ENCODE peak calls at places on chromosome 17, in eight cellular contexts. N is stomach, X is left lung, G is colonic mucosa, F is A673, T is foreskin keratinocyte, E is neural progenitor cell, C is uterus. A is an unnamed sample.

GRCh38 chr17:55825213-55825612 is 74.4 kb downstream of the PCTP start:
- DNase-seq in N (no peak), X (no peak), G (no peak), F (peak; percentile 24), T (peak; percentile 19), E (peak; percentile 37), C (no peak), A (no peak)

GRCh38 chr17:6706996-6707395 is 6.2 kb downstream of the SLC13A5 start:
- DNase-seq in N (no peak), X (no peak), G (no peak), F (no peak), T (no peak), E (no peak), C (no peak), A (no peak)

GRCh38 chr17:77909236-77909635 is 49.3 kb upstream of the TNRC6C start:
- DNase-seq in N (no peak), X (peak; percentile 53), G (no peak), F (no peak), T (no peak), E (peak; percentile 1), C (peak; percentile 37), A (peak; percentile 80)

GRCh38 chr17:18950944-18951905 is 740 bp upstream of the SLC5A10 start:
- DNase-seq in N (peak; percentile 41), X (no peak), G (no peak), F (peak; percentile 26), T (no peak), E (no peak), C (no peak), A (no peak)

GRCh38 chr17:67481808-67482207 is 104.7 kb downstream of the PITPNC1 start:
- DNase-seq in N (no peak), X (no peak), G (no peak), F (peak; percentile 57), T (no peak), E (no peak), C (no peak), A (no peak)

GRCh38 chr17:50604470-50604869 is 30.2 kb upstream of the ABCC3 start:
- DNase-seq in N (peak; percentile 37), X (no peak), G (peak; percentile 28), F (peak; percentile 88), T (no peak), E (no peak), C (peak; percentile 65), A (no peak)

GRCh38 chr17:20203761-20204263 is 194.7 kb downstream of the SPECC1 start:
- DNase-seq in N (no peak), X (no peak), G (no peak), F (no peak), T (no peak), E (peak; percentile 31), C (no peak), A (no peak)

GRCh38 chr17:9517396-9517795 is 58.2 kb downstream of the STX8 start:
- DNase-seq in N (no peak), X (no peak), G (no peak), F (no peak), T (no peak), E (no peak), C (no peak), A (no peak)

GRCh38 chr17:31627960-31628359 is 231.1 kb downstream of the COPRS start:
- DNase-seq in N (no peak), X (no peak), G (no peak), F (no peak), T (peak; percentile 77), E (no peak), C (no peak), A (no peak)

GRCh38 chr17:2275722-2276121 is 27.9 kb downstream of the SMG6 start:
- DNase-seq in N (no peak), X (no peak), G (no peak), F (no peak), T (no peak), E (no peak), C (no peak), A (no peak)

GRCh38 chr17:13599808-13600398 is 1.8 kb downstream of the HS3ST3A1 start:
- DNase-seq in N (no peak), X (no peak), G (no peak), F (no peak), T (no peak), E (no peak), C (no peak), A (no peak)

GRCh38 chr17:8189041-8189710 is 804 bp downstream of the BORCS6 start:
- DNase-seq in N (peak; percentile 43), X (peak; percentile 79), G (peak; percentile 55), F (no peak), T (no peak), E (peak; percentile 31), C (no peak), A (peak; percentile 76)

GRCh38 chr17:30344283-30345088 is 10.6 kb upstream of the TMIGD1 start:
- DNase-seq in N (peak; percentile 71), X (peak; percentile 79), G (peak; percentile 82), F (no peak), T (no peak), E (no peak), C (peak; percentile 38), A (no peak)

GRCh38 chr17:10276436-10276835 is 78.0 kb upstream of the GAS7 start:
- DNase-seq in N (no peak), X (no peak), G (no peak), F (no peak), T (no peak), E (peak; percentile 11), C (no peak), A (no peak)

GRCh38 chr17:65053354-65053881 is 3.1 kb downstream of the GNA13 start:
- DNase-seq in N (no peak), X (no peak), G (no peak), F (no peak), T (no peak), E (no peak), C (no peak), A (no peak)
- H3K4me1 ChIP-seq in N (peaks cover 81% of the 10 kb centered on the region), X (peaks cover 87% of the 10 kb centered on the region), G (no peaks in the 10 kb centered on the region), F (peaks cover 10% of the 10 kb centered on the region), T (peaks cover 26% of the 10 kb centered on the region), E (peaks cover 16% of the 10 kb centered on the region), C (peaks cover 12% of the 10 kb centered on the region), A (peaks cover 64% of the 10 kb centered on the region)

GRCh38 chr17:27242951-27243350 is 51.0 kb upstream of the WSB1 start:
- DNase-seq in N (no peak), X (no peak), G (no peak), F (no peak), T (no peak), E (no peak), C (no peak), A (no peak)

GRCh38 chr17:27245230-27245696 is 48.7 kb upstream of the WSB1 start:
- DNase-seq in N (peak; percentile 74), X (peak; percentile 94), G (peak; percentile 88), F (peak; percentile 91), T (peak; percentile 82), E (peak; percentile 85), C (peak; percentile 83), A (peak; percentile 95)

GRCh38 chr17:27244019-27244418 is 49.9 kb upstream of the WSB1 start:
- DNase-seq in N (no peak), X (no peak), G (no peak), F (no peak), T (no peak), E (no peak), C (no peak), A (no peak)

GRCh38 chr17:27246537-27246936 is 47.4 kb upstream of the WSB1 start:
- DNase-seq in N (no peak), X (no peak), G (no peak), F (no peak), T (no peak), E (no peak), C (no peak), A (no peak)

DNA sequence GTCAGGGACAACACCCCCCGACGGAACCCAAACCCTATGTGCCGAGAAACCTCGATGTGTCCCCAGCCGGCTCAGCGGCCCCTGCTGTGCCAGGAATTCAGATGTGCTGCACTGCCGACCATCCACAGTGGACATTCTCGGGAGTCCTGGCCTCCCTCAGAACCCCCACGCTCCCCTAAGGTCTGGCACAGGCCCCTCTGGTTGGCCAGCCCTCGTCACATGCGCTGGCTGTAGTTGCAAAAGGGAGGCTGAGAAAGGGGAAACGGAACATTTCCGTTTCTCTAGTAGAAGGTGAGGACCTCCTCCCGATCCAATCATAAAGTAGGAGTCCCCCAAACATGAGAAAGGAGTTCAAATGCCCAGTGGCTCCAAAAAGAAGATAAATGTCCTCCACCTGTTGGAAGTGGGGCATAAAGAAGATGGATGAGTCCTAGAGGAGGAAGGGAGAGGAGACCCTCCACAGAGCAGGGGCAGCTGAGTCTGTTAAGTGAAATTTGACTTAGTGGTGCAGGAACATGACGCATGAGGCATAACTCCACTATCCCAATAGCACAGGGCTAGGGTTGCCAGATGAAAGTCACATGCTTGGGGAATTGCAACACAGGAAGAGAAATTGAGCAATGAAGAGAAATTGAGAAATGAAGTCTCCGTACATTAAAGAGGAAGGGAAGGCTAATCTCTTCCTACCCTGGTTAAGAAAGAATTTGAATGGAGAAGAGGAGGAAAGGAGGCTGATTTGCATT is 49.3 kb upstream of the WSB1 start:
- DNase-seq in N (no peak), X (peak; percentile 95), G (peak; percentile 46), F (peak; percentile 92), T (peak; percentile 89), E (peak; percentile 33), C (peak; percentile 88), A (peak; percentile 88)
- H3K4me1 ChIP-seq in N (peaks cover 70% of the 10 kb centered on the region), X (peaks cover 84% of the 10 kb centered on the region), G (peaks cover 11% of the 10 kb centered on the region), F (peaks cover 19% of the 10 kb centered on the region), T (peaks cover 27% of the 10 kb centered on the region), E (no peaks in the 10 kb centered on the region), C (peaks cover 3% of the 10 kb centered on the region), A (peaks cover 59% of the 10 kb centered on the region)

DNA sequence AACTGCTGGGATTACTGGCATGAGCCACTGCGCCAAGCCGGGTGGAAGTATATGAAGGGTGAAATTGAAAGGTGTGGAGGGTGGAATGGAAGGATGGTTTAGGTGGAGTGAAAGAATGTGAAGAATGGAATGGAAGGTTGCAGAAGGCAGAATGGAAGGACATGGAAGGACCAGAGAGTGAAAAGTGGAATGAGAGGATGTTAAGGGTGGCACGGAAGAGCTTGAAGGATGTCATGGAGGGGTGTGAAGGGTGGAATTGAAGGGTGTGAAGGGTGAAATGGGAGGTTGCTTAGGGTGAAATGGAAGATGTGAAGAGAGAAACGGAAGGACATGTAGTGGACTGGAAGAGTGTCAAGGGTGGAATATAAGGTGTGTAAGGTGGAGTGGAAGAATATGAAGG is 16.2 kb downstream of the MIS12 start:
- DNase-seq in N (no peak), X (no peak), G (no peak), F (no peak), T (no peak), E (no peak), C (no peak), A (no peak)
- H3K4me1 ChIP-seq in N (peaks cover 22% of the 10 kb centered on the region), X (peaks cover 12% of the 10 kb centered on the region), G (no peaks in the 10 kb centered on the region), F (peaks cover 8% of the 10 kb centered on the region), T (no peaks in the 10 kb centered on the region), E (peaks cover 11% of the 10 kb centered on the region), C (no peaks in the 10 kb centered on the region), A (peaks cover 24% of the 10 kb centered on the region)

DNA sequence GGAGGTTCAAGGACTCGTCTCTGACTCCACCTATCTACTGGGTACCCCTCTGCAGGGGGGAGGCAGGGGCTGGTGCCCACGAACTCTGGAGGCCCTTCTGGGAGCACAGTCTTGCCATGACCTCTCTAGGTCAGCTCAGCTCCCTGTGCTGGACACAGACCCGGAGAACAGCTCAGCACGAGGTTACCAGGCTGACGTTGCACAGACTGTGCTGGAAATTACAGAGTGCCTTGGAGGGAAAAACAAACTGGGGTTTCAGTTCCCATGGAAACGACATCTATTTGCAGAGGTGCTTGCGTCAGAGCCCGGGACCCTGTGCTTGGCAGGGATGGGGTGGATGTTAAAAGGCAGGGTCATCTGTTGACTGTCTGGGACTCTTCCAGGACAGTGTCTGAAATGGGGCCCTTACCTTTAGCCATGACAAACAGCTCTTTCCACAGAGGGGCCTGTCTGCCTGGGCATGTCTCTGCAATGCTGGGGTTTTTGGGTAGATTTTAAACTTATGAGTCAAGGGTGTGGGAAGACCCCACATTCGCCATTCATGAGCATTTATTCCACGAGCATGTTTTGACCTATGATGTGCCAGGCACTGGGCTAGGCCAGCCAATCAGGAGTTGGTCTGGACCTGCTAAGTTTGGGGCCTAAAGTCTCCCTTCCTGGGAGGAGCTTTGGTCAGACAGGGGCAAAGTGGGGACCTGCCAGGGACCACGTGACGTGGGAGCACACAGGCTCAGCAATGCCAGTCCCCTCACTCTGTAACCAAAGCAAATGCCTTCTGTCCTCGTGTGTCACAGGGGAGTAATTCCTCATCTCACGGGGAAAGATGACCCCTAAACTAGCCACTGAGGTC is 22.5 kb downstream of the CCR7 start:
- DNase-seq in N (peak; percentile 49), X (no peak), G (peak; percentile 67), F (no peak), T (peak; percentile 95), E (no peak), C (peak; percentile 97), A (peak; percentile 95)
- H3K4me1 ChIP-seq in N (peaks cover 49% of the 10 kb centered on the region), X (peaks cover 47% of the 10 kb centered on the region), G (no peaks in the 10 kb centered on the region), F (peaks cover 10% of the 10 kb centered on the region), T (peaks cover 36% of the 10 kb centered on the region), E (peaks cover 8% of the 10 kb centered on the region), C (peaks cover 22% of the 10 kb centered on the region), A (peaks cover 63% of the 10 kb centered on the region)